ENCODE peak calls at places on chromosome 1, in four cellular contexts. S is GM23248, X is ovary, L is ascending aorta. W is an unnamed sample.
A peak's percentile ranks its signal among the peaks of the same experiment; 100 is the strongest.

GRCh38 chr1:51070640-51071039 is 31.4 kb upstream of the C1orf185 start:
- DNase-seq in L (no peak), X (no peak), S (peak; percentile 74), W (no peak)

GRCh38 chr1:233081686-233082085 is 131.3 kb downstream of the NTPCR start:
- DNase-seq in X (no peak), S (no peak), L (no peak), W (no peak)

GRCh38 chr1:229230893-229231753 is 39.8 kb upstream of the RAB4A start:
- DNase-seq in L (no peak), X (no peak), S (no peak), W (no peak)

GRCh38 chr1:147201276-147201675 is 23.9 kb downstream of the FMO5 start:
- DNase-seq in X (no peak), S (peak; percentile 12), L (no peak), W (no peak)

GRCh38 chr1:235865565-235866206 is 1.0 kb downstream of the LYST start:
- DNase-seq in S (peak; percentile 53), X (no peak), L (no peak), W (no peak)

GRCh38 chr1:67429528-67430357 is 459 bp downstream of the SERBP1 start:
- DNase-seq in L (peak; percentile 65), S (peak; percentile 73), X (peak; percentile 53), W (peak; percentile 44)

GRCh38 chr1:118118469-118118868 is 66.6 kb downstream of the SPAG17 start:
- DNase-seq in S (no peak), L (no peak), X (no peak), W (peak; percentile 50)

GRCh38 chr1:117919376-117919775 is 10.0 kb downstream of the GDAP2 start:
- DNase-seq in S (no peak), X (no peak), L (no peak), W (no peak)

GRCh38 chr1:89632213-89633102 is 462 bp upstream of the LRRC8C start:
- DNase-seq in X (peak; percentile 89), S (peak; percentile 91), L (peak; percentile 90), W (peak; percentile 88)

GRCh38 chr1:200372885-200373181 is 37.0 kb downstream of the ZNF281 start:
- DNase-seq in S (no peak), X (no peak), L (no peak), W (no peak)
- H3K27ac ChIP-seq in S (peak overlapping the region; percentile 64), X (no peak overlapping the region), L (no peak overlapping the region), W (no peak overlapping the region)

DNA sequence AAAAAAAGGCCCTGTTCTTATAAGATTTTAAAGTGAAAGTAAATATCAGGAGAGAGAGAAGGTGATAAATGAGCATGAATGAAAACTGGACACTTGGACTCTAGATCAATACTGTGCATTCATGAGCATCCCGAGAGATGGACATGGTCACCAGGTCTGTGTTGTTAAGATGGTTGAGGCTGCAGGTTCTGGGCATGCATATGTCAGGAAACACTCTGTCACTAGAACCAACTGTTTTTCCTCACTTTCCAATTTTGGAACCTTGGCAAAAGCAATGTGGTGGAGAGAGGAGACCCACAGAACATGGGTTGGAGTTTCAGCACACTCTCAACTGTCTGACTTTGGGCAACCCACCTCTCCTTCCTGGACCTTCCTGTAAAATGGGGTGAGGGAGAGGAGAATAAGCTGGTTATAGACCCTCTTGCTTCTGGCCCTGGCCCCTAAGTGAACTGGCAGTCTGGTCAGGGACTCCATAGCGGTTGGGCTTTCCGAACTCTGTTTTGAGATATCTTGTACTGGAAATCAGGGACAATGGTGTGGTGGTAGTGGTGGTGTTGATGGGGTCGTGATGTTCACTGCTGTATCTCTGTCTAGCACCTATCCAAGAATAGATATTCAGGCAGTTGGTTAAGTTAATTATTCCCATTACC is 4.2 kb downstream of the MAN1C1 start:
- DNase-seq in S (no peak), L (no peak), X (no peak), W (no peak)
- H3K4me3 ChIP-seq in S (no peak overlapping the region), L (no peak overlapping the region), X (no peak overlapping the region), W (no peak overlapping the region)

GRCh38 chr1:209651148-209651547 is 1.1 kb downstream of the LAMB3 start:
- DNase-seq in X (no peak), L (peak; percentile 83), S (peak; percentile 91), W (peak; percentile 82)
- H3K27ac ChIP-seq in X (no peak overlapping the region), L (no peak overlapping the region), S (peak overlapping the region; percentile 55), W (peak overlapping the region; percentile 97)

GRCh38 chr1:24154215-24154614 is 11.3 kb upstream of the IL22RA1 start:
- DNase-seq in X (no peak), L (no peak), S (no peak), W (no peak)
- H3K4me3 ChIP-seq in X (no peak overlapping the region), L (no peak overlapping the region), S (no peak overlapping the region), W (no peak overlapping the region)

GRCh38 chr1:10727703-10728348 is 68.6 kb downstream of the CASZ1 start:
- DNase-seq in L (no peak), X (no peak), S (no peak), W (no peak)

GRCh38 chr1:10733967-10734366 is 62.5 kb downstream of the CASZ1 start:
- DNase-seq in L (no peak), X (no peak), S (no peak), W (no peak)

GRCh38 chr1:10733474-10733873 is 63.0 kb downstream of the CASZ1 start:
- DNase-seq in X (no peak), S (no peak), L (no peak), W (no peak)

GRCh38 chr1:10728595-10729410 is 67.6 kb downstream of the CASZ1 start:
- DNase-seq in S (no peak), L (no peak), X (no peak), W (no peak)

GRCh38 chr1:10730985-10731384 is 65.5 kb downstream of the CASZ1 start:
- DNase-seq in L (no peak), S (peak; percentile 91), X (no peak), W (peak; percentile 77)
- H3K27ac ChIP-seq in L (no peak overlapping the region), S (no peak overlapping the region), X (no peak overlapping the region), W (peak overlapping the region; percentile 70)

GRCh38 chr1:32239790-32240139 is 7.3 kb upstream of the FAM167B start:
- DNase-seq in S (no peak), L (peak; percentile 70), X (peak; percentile 51), W (no peak)

GRCh38 chr1:32239335-32239734 is 7.7 kb upstream of the FAM167B start:
- DNase-seq in S (no peak), X (no peak), L (no peak), W (no peak)

GRCh38 chr1:32232558-32233304 is 10.5 kb downstream of the EIF3I start:
- DNase-seq in S (no peak), L (no peak), X (no peak), W (no peak)

GRCh38 chr1:32231843-32232432 is 9.7 kb downstream of the EIF3I start:
- DNase-seq in X (no peak), L (no peak), S (no peak), W (no peak)

GRCh38 chr1:32234792-32235191 is 12.2 kb upstream of the FAM167B start:
- DNase-seq in S (no peak), L (no peak), X (no peak), W (no peak)
- H3K4me3 ChIP-seq in S (no peak overlapping the region), L (no peak overlapping the region), X (no peak overlapping the region), W (no peak overlapping the region)

GRCh38 chr1:163320891-163321290 is 863 bp upstream of the NUF2 start:
- DNase-seq in L (no peak), S (peak; percentile 26), X (no peak), W (no peak)

GRCh38 chr1:163315773-163316374 is 5.9 kb upstream of the NUF2 start:
- DNase-seq in X (no peak), L (no peak), S (peak; percentile 75), W (peak; percentile 73)

GRCh38 chr1:163321311-163322305 is at the start of gene NUF2:
- DNase-seq in X (peak; percentile 98), L (peak; percentile 99), S (peak; percentile 99), W (peak; percentile 98)
- H3K27ac ChIP-seq in X (peak within 1 kb of the TSS; percentile 52), L (peak within 1 kb of the TSS; percentile 82), S (peak within 1 kb of the TSS; percentile 77), W (peak within 1 kb of the TSS; percentile 86)

DNA sequence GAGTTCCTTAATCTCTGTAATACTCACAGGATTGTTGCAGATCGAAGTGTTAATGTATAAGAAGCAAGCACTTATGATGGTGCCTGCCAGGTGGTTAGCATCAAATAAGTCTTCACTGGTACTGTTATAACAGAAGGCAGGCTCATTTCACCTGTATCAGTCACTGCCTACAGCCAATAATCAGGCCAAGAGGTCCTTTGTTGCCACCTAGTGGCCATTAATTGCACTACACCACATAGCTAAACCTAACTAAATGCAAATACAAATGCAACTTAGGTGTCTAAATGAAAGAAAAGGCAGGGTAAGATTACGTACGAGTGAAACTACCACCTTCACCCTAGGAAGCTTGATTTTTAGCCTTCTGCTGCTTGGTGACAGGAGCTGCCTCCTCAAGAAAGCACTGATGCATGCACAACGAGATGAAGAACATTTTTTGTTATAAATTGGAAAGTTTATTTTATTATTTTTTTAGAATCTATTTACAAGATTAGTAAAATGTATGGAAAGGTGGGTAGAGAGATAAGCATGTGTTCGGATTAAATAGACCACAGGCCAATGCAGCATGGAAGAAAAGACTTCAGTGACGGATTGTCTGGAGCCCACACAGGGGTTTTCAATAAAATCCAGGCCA is 334.8 kb upstream of the CAMK1G start:
- DNase-seq in L (no peak), X (no peak), S (peak; percentile 51), W (peak; percentile 83)
- H3K4me3 ChIP-seq in L (no peak overlapping the region), X (no peak overlapping the region), S (no peak overlapping the region), W (no peak overlapping the region)

GRCh38 chr1:184556665-184557064 is 169.8 kb downstream of the C1orf21 start:
- DNase-seq in L (no peak), X (no peak), S (no peak), W (no peak)
- H3K27ac ChIP-seq in L (no peak overlapping the region), X (no peak overlapping the region), S (no peak overlapping the region), W (no peak overlapping the region)

DNA sequence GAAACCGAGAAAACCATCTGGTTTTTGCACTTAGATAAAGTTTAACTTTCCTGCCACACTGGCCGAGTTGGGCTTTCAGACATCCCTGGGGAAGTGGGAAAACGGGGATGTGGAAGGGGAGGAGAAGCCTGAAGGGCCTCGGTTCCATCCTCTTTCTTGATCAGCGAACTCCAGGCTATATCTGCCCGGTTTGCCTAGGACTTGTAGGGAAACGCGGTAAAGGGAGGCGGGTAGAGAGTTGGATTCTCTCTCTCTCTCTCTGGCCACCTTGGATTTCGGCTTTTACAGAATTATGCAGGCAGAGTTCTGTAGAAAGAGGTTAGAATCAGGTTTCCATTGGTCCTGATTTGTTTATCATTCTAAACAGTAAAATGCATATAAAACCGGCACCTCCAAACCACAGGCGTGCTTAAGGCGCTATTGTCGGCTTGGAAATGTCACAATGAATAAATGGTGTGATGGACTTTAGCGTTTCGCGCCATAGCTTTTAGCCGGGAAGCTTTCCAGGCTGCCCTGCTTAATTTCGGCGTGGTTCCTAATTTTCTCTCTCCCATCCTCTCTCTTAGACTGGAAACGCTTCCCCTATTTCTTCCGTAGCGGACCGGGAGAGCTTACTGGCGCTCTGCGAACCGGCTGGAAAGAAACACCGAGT is 4.4 kb upstream of the LHX8 start:
- DNase-seq in L (no peak), X (no peak), S (no peak), W (no peak)
- H3K4me3 ChIP-seq in L (no peak overlapping the region), X (no peak overlapping the region), S (no peak overlapping the region), W (no peak overlapping the region)

W was measured in hepatocyte.